ENCODE peak calls at places on chromosomes 5 and 9, in five cellular contexts. I is lung microvascular endothelial cell, Z is cardiac septum, D is MG63, G is posterior cingulate gyrus. J is an unnamed sample.

GRCh38 chr9:97507585-97507984 is 6.1 kb downstream of the TMOD1 start:
- DNase-seq in I (no peak), D (no peak), G (no peak), Z (no peak), J (no peak)

GRCh38 chr5:81849769-81850367 is 99.0 kb upstream of the SSBP2 start:
- DNase-seq in I (no peak), Z (no peak), D (no peak), G (no peak), J (no peak)

GRCh38 chr5:163915481-163915961 is 410.1 kb downstream of the MAT2B start:
- DNase-seq in D (no peak), I (no peak), G (no peak), Z (no peak), J (no peak)

GRCh38 chr5:9301200-9301599 is 244.7 kb downstream of the SEMA5A start:
- DNase-seq in I (no peak), D (no peak), Z (no peak), G (no peak), J (no peak)

GRCh38 chr9:17018001-17018491 is 116.8 kb upstream of the CNTLN start:
- DNase-seq in D (peak; percentile 98), G (peak; percentile 15), I (no peak), Z (no peak), J (no peak)

GRCh38 chr5:7850241-7850532 is 746 bp downstream of the CFAP90 start:
- DNase-seq in G (no peak), Z (no peak), D (no peak), I (no peak), J (no peak)

GRCh38 chr5:133341915-133342710 is 270.2 kb downstream of the FSTL4 start:
- DNase-seq in G (no peak), D (no peak), Z (peak; percentile 54), I (peak; percentile 66), J (peak; percentile 67)

GRCh38 chr5:33641722-33642505 is 201.1 kb downstream of the TARS1 start:
- DNase-seq in G (no peak), Z (no peak), I (peak; percentile 4), D (no peak), J (no peak)

GRCh38 chr9:98306384-98307145 is 51.1 kb upstream of the TBC1D2 start:
- DNase-seq in G (no peak), Z (no peak), I (no peak), D (no peak), J (no peak)

GRCh38 chr9:106588601-106589000 is 274.4 kb upstream of the ZNF462 start:
- DNase-seq in D (no peak), I (no peak), Z (no peak), G (no peak), J (no peak)

GRCh38 chr5:175658299-175659145 is 651 bp downstream of the HRH2 start:
- DNase-seq in G (no peak), Z (no peak), D (no peak), I (no peak), J (no peak)

GRCh38 chr5:91955610-91956009 is 572.5 kb upstream of the ARRDC3 start:
- DNase-seq in G (no peak), D (no peak), I (no peak), Z (peak; percentile 74), J (no peak)

GRCh38 chr5:53276825-53277224 is 167.3 kb upstream of the MOCS2 start:
- DNase-seq in G (no peak), Z (no peak), I (no peak), D (no peak), J (no peak)

GRCh38 chr5:157280927-157281326 is 15.0 kb downstream of the CYFIP2 start:
- DNase-seq in Z (no peak), I (no peak), G (no peak), D (no peak), J (no peak)

GRCh38 chr5:94433393-94434149 is 184.8 kb downstream of the KIAA0825 start:
- DNase-seq in Z (no peak), D (no peak), G (no peak), I (peak; percentile 83), J (no peak)

GRCh38 chr9:134793281-134793680 is 87.3 kb upstream of the FCN2 start:
- DNase-seq in D (no peak), G (no peak), I (no peak), Z (no peak), J (no peak)

GRCh38 chr5:138869763-138870500 is 5.2 kb downstream of the LRRTM2 start:
- DNase-seq in I (peak; percentile 30), G (peak; percentile 39), Z (no peak), D (no peak), J (no peak)

GRCh38 chr5:153212471-153212870 is 278.0 kb upstream of the GRIA1 start:
- DNase-seq in G (no peak), D (no peak), Z (no peak), I (no peak), J (no peak)

GRCh38 chr5:149540098-149540497 is 11.1 kb downstream of the CSNK1A1 start:
- DNase-seq in G (no peak), Z (no peak), D (no peak), I (no peak), J (no peak)